ENCODE peak calls at places on chromosomes 5 and 9, in six cellular contexts. F is stimulated activated CD4-positive, alpha-beta T cell treated with anti-CD3 and anti-CD28 coated beads, Interleukin-15, amount 100 ng/mL, for 24 hours; M is AG08395; Y is HCT116; I is mesenteric fat pad; T is posterior vena cava. K is an unnamed sample.

GRCh38 chr5:93658044-93658443 is 75.0 kb downstream of the NR2F1 start:
- DNase-seq in F (no peak), M (no peak), Y (no peak), I (no peak), T (no peak), K (no peak)

GRCh38 chr5:112878760-112879159 is 17.7 kb downstream of the SRP19 start:
- DNase-seq in F (peak; percentile 52), M (no peak), Y (peak; percentile 19), I (no peak), T (no peak), K (no peak)

GRCh38 chr9:130899051-130899748 is 2.6 kb upstream of the QRFP start:
- DNase-seq in F (no peak), M (no peak), Y (no peak), I (no peak), T (no peak), K (no peak)

GRCh38 chr5:17928571-17928970 is 294.3 kb downstream of the TAF11L14 start:
- DNase-seq in F (no peak), M (no peak), Y (no peak), I (no peak), T (peak; percentile 86), K (peak; percentile 8)

GRCh38 chr5:65913519-65913918 is 12.9 kb upstream of the ERBIN start:
- DNase-seq in F (no peak), M (no peak), Y (no peak), I (no peak), T (no peak), K (no peak)

GRCh38 chr5:150079655-150080461 is 6.5 kb downstream of the CSF1R start:
- DNase-seq in F (no peak), M (no peak), Y (no peak), I (no peak), T (no peak), K (peak; percentile 6)

GRCh38 chr9:109910616-109911568 is 130.9 kb downstream of the PALM2AKAP2 start:
- DNase-seq in F (no peak), M (peak; percentile 62), Y (no peak), I (no peak), T (no peak), K (peak; percentile 53)

GRCh38 chr5:149666212-149666852 is 63.8 kb upstream of the PPARGC1B start:
- DNase-seq in F (no peak), M (no peak), Y (no peak), I (no peak), T (no peak), K (peak; percentile 28)

GRCh38 chr5:87780831-87781760 is 368.4 kb upstream of the CCNH start:
- DNase-seq in F (peak; percentile 80), M (peak; percentile 71), Y (peak; percentile 76), I (peak; percentile 87), T (peak; percentile 90), K (peak; percentile 76)

GRCh38 chr5:130476325-130476724 is 572.1 kb downstream of the CHSY3 start:
- DNase-seq in F (no peak), M (no peak), Y (no peak), I (no peak), T (no peak), K (no peak)

GRCh38 chr9:132181796-132182521 is 20.1 kb downstream of the NTNG2 start:
- DNase-seq in F (no peak), M (peak; percentile 43), Y (no peak), I (no peak), T (peak; percentile 67), K (peak; percentile 50)

K was measured in AG20443.